ENCODE peak calls at places on chromosomes 6 and 20, in six cellular contexts. H is AG04450, D is esophagus muscularis mucosa, C is mucosa of descending colon, U is astrocyte of the cerebellum, W is psoas muscle. L is an unnamed sample.

GRCh38 chr6:878179-878578 is 185.2 kb upstream of the EXOC2 start:
- DNase-seq in D (no peak), U (no peak), H (no peak), C (no peak), W (no peak), L (no peak)

GRCh38 chr20:45918779-45919535 is 7.0 kb upstream of the PLTP start:
- DNase-seq in U (no peak), D (no peak), C (no peak), H (no peak), W (peak), L (no peak)

GRCh38 chr6:148811472-148811871 is 64.6 kb downstream of the UST start:
- DNase-seq in H (no peak), D (no peak), W (no peak), U (no peak), C (no peak), L (no peak)

GRCh38 chr6:46949662-46950280 is 28.0 kb upstream of the ADGRF5 start:
- DNase-seq in D (no peak), U (no peak), C (peak), H (no peak), W (peak), L (no peak)

GRCh38 chr20:34262488-34263288 is 21.5 kb downstream of the ASIP start:
- DNase-seq in D (no peak), W (peak), U (no peak), H (no peak), C (no peak), L (no peak)

GRCh38 chr20:63706852-63707557 is 771 bp downstream of the ARFRP1 start:
- DNase-seq in W (peak), D (no peak), C (peak), H (no peak), U (no peak), L (no peak)

GRCh38 chr20:56893206-56893605 is 264.1 kb downstream of the TFAP2C start:
- DNase-seq in D (no peak), U (no peak), W (no peak), C (no peak), H (no peak), L (no peak)

GRCh38 chr20:19654906-19655305 is 103.2 kb upstream of the RIN2 start:
- DNase-seq in U (no peak), W (no peak), H (no peak), D (no peak), C (no peak), L (no peak)

GRCh38 chr6:168024951-168025510 is 27.6 kb downstream of the KIF25 start:
- DNase-seq in D (peak), C (no peak), U (no peak), W (no peak), H (no peak), L (no peak)

GRCh38 chr6:118844915-118845314 is 49.0 kb upstream of the ASF1A start:
- DNase-seq in U (no peak), W (no peak), H (no peak), D (no peak), C (no peak), L (no peak)

GRCh38 chr6:137181876-137182653 is 8.6 kb upstream of the IL22RA2 start:
- DNase-seq in H (no peak), W (no peak), C (no peak), D (no peak), U (no peak), L (no peak)

GRCh38 chr6:118324081-118324480 is 224.0 kb upstream of the PLN start:
- DNase-seq in H (no peak), W (no peak), C (no peak), D (no peak), U (no peak), L (no peak)

GRCh38 chr6:15769471-15770088 is 106.8 kb upstream of the DTNBP1 start:
- DNase-seq in C (no peak), D (no peak), W (no peak), H (no peak), U (no peak), L (no peak)

GRCh38 chr6:117615981-117616961 is 14.0 kb upstream of the GOPC start:
- DNase-seq in C (no peak), W (no peak), H (no peak), U (peak), D (no peak), L (peak)

GRCh38 chr20:42191140-42191860 is 573.1 kb upstream of the CHD6 start:
- DNase-seq in C (no peak), U (no peak), H (no peak), W (no peak), D (no peak), L (no peak)

GRCh38 chr6:131519670-131520436 is 53.2 kb upstream of the ARG1 start:
- DNase-seq in D (no peak), C (no peak), W (no peak), H (no peak), U (peak), L (no peak)

GRCh38 chr6:148240463-148240845 is 102.2 kb upstream of the SASH1 start:
- DNase-seq in C (no peak), W (no peak), D (peak), H (peak), U (peak), L (no peak)

GRCh38 chr6:140475086-140475485 is 1100.6 kb upstream of the CITED2 start:
- DNase-seq in C (no peak), D (no peak), U (no peak), W (no peak), H (no peak), L (no peak)

GRCh38 chr6:16982827-16983226 is 119.0 kb upstream of the STMND1 start:
- DNase-seq in H (peak), C (no peak), W (no peak), D (no peak), U (peak), L (peak)
- TF ChIP-seq CTCF in H (no peak), C (no peak), W (no peak), D (no peak), U (no peak), L (no peak)

GRCh38 chr20:1961374-1961773 is 32.5 kb downstream of the PDYN start:
- DNase-seq in U (no peak), H (no peak), C (no peak), D (no peak), W (no peak), L (no peak)

GRCh38 chr20:1964061-1964460 is 29.8 kb downstream of the PDYN start:
- DNase-seq in W (no peak), C (no peak), H (no peak), U (no peak), D (no peak), L (no peak)

GRCh38 chr20:1968958-1969357 is 24.9 kb downstream of the PDYN start:
- DNase-seq in U (no peak), D (no peak), C (no peak), H (no peak), W (no peak), L (no peak)

GRCh38 chr20:1965520-1966278 is 28.2 kb downstream of the PDYN start:
- DNase-seq in H (peak), W (peak), D (no peak), C (peak), U (no peak), L (no peak)

GRCh38 chr20:1964659-1965405 is 29.0 kb downstream of the PDYN start:
- DNase-seq in U (no peak), D (no peak), C (no peak), W (no peak), H (no peak), L (no peak)
- H3K4me3 ChIP-seq in U (no peak), D (peak), C (no peak), W (peak), H (no peak), L (peak)

GRCh38 chr6:157227202-157228166 is 95.8 kb downstream of the TMEM242 start:
- DNase-seq in C (peak), U (no peak), D (no peak), W (no peak), H (no peak), L (no peak)
- TF ChIP-seq CTCF in C (no peak), U (peak), D (no peak), W (no peak), H (peak), L (no peak)

GRCh38 chr6:83199865-83200230 is 6.7 kb downstream of the RWDD2A start:
- DNase-seq in C (no peak), H (peak), W (no peak), U (peak), D (no peak), L (no peak)

GRCh38 chr6:83199173-83199864 is 6.2 kb downstream of the RWDD2A start:
- DNase-seq in H (no peak), C (no peak), U (no peak), D (no peak), W (no peak), L (no peak)

GRCh38 chr6:83192871-83193746 is at the start of the genes PGM3 and RWDD2A:
- DNase-seq in W (peak), C (peak), D (peak), U (peak), H (peak), L (no peak)

GRCh38 chr6:83193747-83194582 is 808 bp downstream of the RWDD2A start:
- DNase-seq in H (no peak), D (no peak), W (peak), U (no peak), C (peak), L (no peak)

GRCh38 chr6:83198486-83199172 is 5.5 kb downstream of the RWDD2A start:
- DNase-seq in C (no peak), W (no peak), D (no peak), H (no peak), U (no peak), L (no peak)
- H3K4me3 ChIP-seq in C (no peak), W (no peak), D (no peak), H (no peak), U (no peak), L (no peak)

GRCh38 chr20:53698321-53698978 is 104.8 kb upstream of the ZNF217 start:
- DNase-seq in D (no peak), U (no peak), C (no peak), W (no peak), H (no peak), L (no peak)
- TF ChIP-seq CTCF in D (no peak), U (no peak), C (no peak), W (no peak), H (no peak), L (no peak)